ENCODE peak calls at places on chromosomes 11 and 22, in nine cellular contexts. I is GM23338, N is psoas muscle, A is astrocyte of the spinal cord, Q is AG20443, B is prostate gland, Z is GM19239, D is sciatic nerve, J is iris pigment epithelial cell. H is an unnamed sample.

GRCh38 chr22:44449061-44449682 is 48.9 kb downstream of the RTL6 start:
- DNase-seq in I (no peak), D (peak), A (peak), J (peak), B (no peak), Z (no peak), Q (peak), N (no peak), H (no peak)

GRCh38 chr11:57761301-57762234 is at the start of gene CTNND1:
- DNase-seq in A (peak), Z (peak), J (peak), D (peak), I (peak), N (peak), B (peak), Q (peak), H (peak)

GRCh38 chr11:109197656-109198055 is 224.3 kb upstream of the C11orf87 start:
- DNase-seq in Z (no peak), N (no peak), J (peak), D (no peak), I (no peak), A (peak), B (no peak), Q (peak), H (no peak)

GRCh38 chr11:118791961-118792578 is 1.1 kb upstream of the DDX6 start:
- DNase-seq in A (no peak), N (no peak), B (peak), I (peak), D (peak), Z (no peak), Q (peak), J (peak), H (no peak)

GRCh38 chr11:102288745-102289083 is 28.6 kb upstream of the BIRC3 start:
- DNase-seq in Q (no peak), Z (no peak), B (no peak), I (no peak), J (no peak), D (no peak), A (no peak), N (no peak), H (no peak)

GRCh38 chr11:35267504-35267903 is 128.5 kb downstream of the CD44 start:
- DNase-seq in N (no peak), A (peak), B (no peak), Q (peak), Z (no peak), D (no peak), I (no peak), J (peak), H (no peak)

GRCh38 chr11:35629914-35630313 is 11.7 kb downstream of the FJX1 start:
- DNase-seq in N (no peak), J (peak), B (no peak), Q (peak), D (no peak), Z (no peak), I (no peak), A (peak), H (no peak)

GRCh38 chr11:13970986-13971385 is 8.5 kb downstream of the SPON1 start:
- DNase-seq in A (no peak), Q (no peak), J (no peak), Z (no peak), B (no peak), D (no peak), I (peak), N (no peak), H (no peak)

GRCh38 chr22:40024201-40025061 is 29.7 kb downstream of the FAM83F start:
- DNase-seq in B (peak), Z (peak), Q (peak), N (peak), A (peak), D (peak), I (peak), J (peak), H (no peak)

GRCh38 chr11:129247129-129247528 is 55.0 kb upstream of the ARHGAP32 start:
- DNase-seq in Q (no peak), J (peak), D (no peak), N (no peak), Z (no peak), A (no peak), B (no peak), I (no peak), H (no peak)

GRCh38 chr11:120186799-120187591 is 23.8 kb upstream of the OAF start:
- DNase-seq in A (no peak), N (peak), I (no peak), D (peak), B (no peak), Q (peak), J (no peak), Z (no peak), H (no peak)

GRCh38 chr11:75435571-75435925 is 2.5 kb upstream of the KLHL35 start:
- DNase-seq in J (no peak), Z (no peak), Q (no peak), D (no peak), N (peak), I (no peak), B (no peak), A (no peak), H (no peak)

GRCh38 chr11:2363130-2363529 is 14.0 kb upstream of the CD81 start:
- DNase-seq in Z (no peak), A (no peak), I (no peak), B (no peak), N (no peak), Q (no peak), D (no peak), J (no peak), H (no peak)

GRCh38 chr11:46918087-46918751 is at the start of gene LRP4:
- DNase-seq in Q (peak), I (peak), N (peak), D (peak), J (no peak), B (peak), Z (peak), A (no peak), H (no peak)

GRCh38 chr11:6362868-6363678 is 27.2 kb upstream of the SMPD1 start:
- DNase-seq in Q (peak), B (peak), N (peak), J (peak), I (peak), Z (peak), A (peak), D (peak), H (peak)

GRCh38 chr11:129380413-129380812 is 4.8 kb downstream of the BARX2 start:
- DNase-seq in A (no peak), D (no peak), B (no peak), Z (no peak), J (no peak), I (no peak), N (no peak), Q (no peak), H (no peak)

GRCh38 chr22:49931863-49932262 is 13.4 kb downstream of the CRELD2 start:
- DNase-seq in I (no peak), J (no peak), Q (no peak), B (no peak), Z (no peak), A (no peak), D (no peak), N (no peak), H (no peak)

GRCh38 chr11:86172894-86173293 is 71.7 kb upstream of the EED start:
- DNase-seq in A (peak), N (no peak), D (no peak), Q (no peak), J (peak), I (no peak), B (no peak), Z (no peak), H (no peak)

GRCh38 chr11:57248780-57249383 is 11.8 kb upstream of the APLNR start:
- DNase-seq in J (peak), A (peak), D (peak), Q (peak), Z (no peak), N (peak), B (peak), I (peak), H (peak)

GRCh38 chr22:49735411-49736311 is 92.0 kb downstream of the BRD1 start:
- DNase-seq in D (no peak), A (no peak), J (no peak), Z (no peak), N (no peak), B (no peak), Q (peak), I (no peak), H (no peak)

GRCh38 chr11:60915250-60915914 is 1.4 kb downstream of the TMEM109 start:
- DNase-seq in J (peak), Z (no peak), Q (peak), I (peak), A (peak), B (peak), D (no peak), N (peak), H (peak)

GRCh38 chr11:16184588-16184987 is 171.8 kb downstream of the SOX6 start:
- DNase-seq in I (no peak), Z (no peak), B (no peak), N (no peak), Q (peak), D (no peak), A (peak), J (peak), H (no peak)

GRCh38 chr22:22748297-22748743 is 103.9 kb downstream of the GGTLC2 start:
- DNase-seq in Z (peak), Q (peak), D (no peak), B (peak), I (peak), A (peak), N (no peak), J (peak), H (peak)